ENCODE peak calls at places on chromosomes 1 and 21, in seven cellular contexts. One of them, this sample, is unnamed.
A peak's percentile ranks its signal among the peaks of the same experiment; 100 is the strongest.

GRCh38 chr1:89068291-89068690 is 3.3 kb upstream of the GBP1 start:
- DNase-seq in HepG2: no peak
- DNase-seq in HCT116: no peak
- DNase-seq in SK-N-SH: no peak
- DNase-seq in K562: no peak
- DNase-seq in H1: no peak
- DNase-seq in GM12878: no peak
- DNase-seq in this sample: peak; percentile 38

GRCh38 chr1:103459385-103459784 is 66.1 kb upstream of the RNPC3 start:
- DNase-seq in GM12878: no peak
- DNase-seq in H1: no peak
- DNase-seq in K562: no peak
- DNase-seq in HepG2: no peak
- DNase-seq in HCT116: no peak
- DNase-seq in SK-N-SH: no peak
- DNase-seq in this sample: no peak

GRCh38 chr1:52751589-52752306 is 25.5 kb downstream of the ZYG11B start:
- DNase-seq in SK-N-SH: no peak
- DNase-seq in HCT116: no peak
- DNase-seq in HepG2: no peak
- DNase-seq in GM12878: no peak
- DNase-seq in H1: no peak
- DNase-seq in K562: peak; percentile 65
- DNase-seq in this sample: no peak

GRCh38 chr1:22089787-22090186 is 37.3 kb downstream of the CDC42 start:
- DNase-seq in SK-N-SH: no peak
- DNase-seq in K562: no peak
- DNase-seq in HCT116: no peak
- DNase-seq in HepG2: no peak
- DNase-seq in GM12878: no peak
- DNase-seq in H1: no peak
- DNase-seq in this sample: no peak

GRCh38 chr1:6027591-6027990 is 18.1 kb upstream of the KCNAB2 start:
- DNase-seq in SK-N-SH: no peak
- DNase-seq in GM12878: no peak
- DNase-seq in K562: no peak
- DNase-seq in HCT116: no peak
- DNase-seq in H1: no peak
- DNase-seq in HepG2: no peak
- DNase-seq in this sample: no peak

GRCh38 chr1:170668301-170668789 is 4.4 kb downstream of the PRRX1 start:
- DNase-seq in H1: no peak
- DNase-seq in SK-N-SH: no peak
- DNase-seq in K562: no peak
- DNase-seq in GM12878: no peak
- DNase-seq in HepG2: no peak
- DNase-seq in HCT116: no peak
- DNase-seq in this sample: no peak

GRCh38 chr1:46461017-46461808 is 28.4 kb upstream of the DMBX1 start:
- DNase-seq in H1: no peak
- DNase-seq in K562: peak; percentile 64
- DNase-seq in HCT116: no peak
- DNase-seq in GM12878: no peak
- DNase-seq in HepG2: no peak
- DNase-seq in SK-N-SH: no peak
- DNase-seq in this sample: no peak

GRCh38 chr1:55808263-55808662 is 593.1 kb upstream of the USP24 start:
- DNase-seq in K562: no peak
- DNase-seq in HepG2: no peak
- DNase-seq in H1: no peak
- DNase-seq in SK-N-SH: no peak
- DNase-seq in GM12878: no peak
- DNase-seq in HCT116: no peak
- DNase-seq in this sample: no peak

GRCh38 chr1:79716481-79716880 is 710.0 kb upstream of the ADGRL4 start:
- DNase-seq in SK-N-SH: no peak
- DNase-seq in GM12878: no peak
- DNase-seq in HepG2: no peak
- DNase-seq in H1: no peak
- DNase-seq in HCT116: peak; percentile 6
- DNase-seq in K562: no peak
- DNase-seq in this sample: no peak

GRCh38 chr1:33360367-33360766 is 39.5 kb upstream of the A3GALT2 start:
- DNase-seq in GM12878: no peak
- DNase-seq in K562: no peak
- DNase-seq in HCT116: no peak
- DNase-seq in H1: no peak
- DNase-seq in SK-N-SH: no peak
- DNase-seq in HepG2: no peak
- DNase-seq in this sample: no peak

GRCh38 chr1:48817505-48818114 is 40.9 kb upstream of the BEND5 start:
- DNase-seq in HepG2: peak; percentile 18
- DNase-seq in SK-N-SH: peak; percentile 51
- DNase-seq in K562: peak; percentile 8
- DNase-seq in HCT116: peak; percentile 8
- DNase-seq in GM12878: no peak
- DNase-seq in H1: peak; percentile 31
- DNase-seq in this sample: peak; percentile 45

GRCh38 chr1:220409751-220410370 is 118.1 kb upstream of the MARK1 start:
- DNase-seq in H1: no peak
- DNase-seq in SK-N-SH: no peak
- DNase-seq in HCT116: no peak
- DNase-seq in HepG2: no peak
- DNase-seq in K562: no peak
- DNase-seq in GM12878: no peak
- DNase-seq in this sample: no peak
- TF ChIP-seq JUND in H1: no peak
- TF ChIP-seq JUND in SK-N-SH: no peak
- TF ChIP-seq JUND in HCT116: no peak
- TF ChIP-seq JUND in HepG2: no peak
- TF ChIP-seq JUND in K562: no peak
- TF ChIP-seq JUND in GM12878: no peak
- TF ChIP-seq JUND in this sample: no peak

GRCh38 chr1:47756411-47756810 is 240.8 kb downstream of the TRABD2B start:
- DNase-seq in GM12878: no peak
- DNase-seq in SK-N-SH: no peak
- DNase-seq in K562: no peak
- DNase-seq in HCT116: no peak
- DNase-seq in HepG2: no peak
- DNase-seq in H1: no peak
- DNase-seq in this sample: no peak
- TF ChIP-seq JUND in GM12878: no peak
- TF ChIP-seq JUND in SK-N-SH: no peak
- TF ChIP-seq JUND in K562: no peak
- TF ChIP-seq JUND in HCT116: no peak
- TF ChIP-seq JUND in HepG2: no peak
- TF ChIP-seq JUND in H1: no peak
- TF ChIP-seq JUND in this sample: no peak

GRCh38 chr1:178644308-178645120 is 80.5 kb upstream of the RALGPS2 start:
- DNase-seq in HepG2: peak; percentile 61
- DNase-seq in SK-N-SH: peak; percentile 55
- DNase-seq in K562: no peak
- DNase-seq in GM12878: no peak
- DNase-seq in HCT116: no peak
- DNase-seq in H1: no peak
- DNase-seq in this sample: no peak
- TF ChIP-seq JUND in HepG2: no peak
- TF ChIP-seq JUND in SK-N-SH: no peak
- TF ChIP-seq JUND in K562: no peak
- TF ChIP-seq JUND in GM12878: no peak
- TF ChIP-seq JUND in HCT116: no peak
- TF ChIP-seq JUND in H1: no peak
- TF ChIP-seq JUND in this sample: no peak

DNA sequence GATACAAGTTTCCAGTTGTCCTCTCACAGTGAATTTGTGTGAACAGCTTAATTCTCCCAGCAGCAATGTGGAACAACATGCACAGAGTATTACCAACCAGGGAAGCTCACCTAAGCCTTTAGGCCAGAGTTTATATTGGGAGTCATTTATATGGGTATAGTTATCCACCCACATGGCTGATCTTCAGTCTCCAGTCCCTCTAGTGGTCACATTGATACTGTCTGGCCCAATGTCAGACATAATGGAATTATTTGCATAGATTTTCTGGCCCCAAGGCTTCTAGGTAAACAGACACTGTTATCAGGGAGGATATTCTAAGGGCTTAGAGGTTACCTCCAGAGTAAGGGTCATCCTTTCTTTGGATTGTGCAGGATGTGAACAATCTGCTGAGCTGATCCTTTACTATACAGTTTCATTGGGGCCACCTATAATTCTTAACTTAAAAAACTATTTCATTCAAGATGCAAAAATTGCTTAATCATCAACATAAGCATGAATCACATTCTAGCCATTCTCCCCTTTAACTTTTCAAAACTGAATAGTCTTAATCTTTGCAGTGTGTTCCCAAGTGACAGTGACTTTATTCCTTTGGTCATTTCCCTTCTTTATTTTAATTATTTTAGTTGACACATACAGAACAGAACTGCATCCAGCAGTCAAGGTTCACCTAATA is 210.9 kb downstream of the LTN1 start:
- DNase-seq in HCT116: peak; percentile 6
- DNase-seq in H1: no peak
- DNase-seq in SK-N-SH: peak; percentile 37
- DNase-seq in K562: peak; percentile 21
- DNase-seq in HepG2: peak; percentile 4
- DNase-seq in GM12878: no peak
- DNase-seq in this sample: no peak
- TF ChIP-seq JUND in HCT116: no peak
- TF ChIP-seq JUND in H1: no peak
- TF ChIP-seq JUND in SK-N-SH: no peak
- TF ChIP-seq JUND in K562: no peak
- TF ChIP-seq JUND in HepG2: no peak
- TF ChIP-seq JUND in GM12878: no peak
- TF ChIP-seq JUND in this sample: no peak

GRCh38 chr1:53959664-53960250 is 13.6 kb downstream of the LRRC42 start:
- DNase-seq in K562: peak; percentile 45
- DNase-seq in SK-N-SH: peak; percentile 47
- DNase-seq in HCT116: no peak
- DNase-seq in GM12878: no peak
- DNase-seq in HepG2: peak; percentile 35
- DNase-seq in H1: no peak
- DNase-seq in this sample: no peak
- TF ChIP-seq JUND in K562: no peak
- TF ChIP-seq JUND in SK-N-SH: no peak
- TF ChIP-seq JUND in HCT116: no peak
- TF ChIP-seq JUND in GM12878: no peak
- TF ChIP-seq JUND in HepG2: no peak
- TF ChIP-seq JUND in H1: no peak
- TF ChIP-seq JUND in this sample: no peak

DNA sequence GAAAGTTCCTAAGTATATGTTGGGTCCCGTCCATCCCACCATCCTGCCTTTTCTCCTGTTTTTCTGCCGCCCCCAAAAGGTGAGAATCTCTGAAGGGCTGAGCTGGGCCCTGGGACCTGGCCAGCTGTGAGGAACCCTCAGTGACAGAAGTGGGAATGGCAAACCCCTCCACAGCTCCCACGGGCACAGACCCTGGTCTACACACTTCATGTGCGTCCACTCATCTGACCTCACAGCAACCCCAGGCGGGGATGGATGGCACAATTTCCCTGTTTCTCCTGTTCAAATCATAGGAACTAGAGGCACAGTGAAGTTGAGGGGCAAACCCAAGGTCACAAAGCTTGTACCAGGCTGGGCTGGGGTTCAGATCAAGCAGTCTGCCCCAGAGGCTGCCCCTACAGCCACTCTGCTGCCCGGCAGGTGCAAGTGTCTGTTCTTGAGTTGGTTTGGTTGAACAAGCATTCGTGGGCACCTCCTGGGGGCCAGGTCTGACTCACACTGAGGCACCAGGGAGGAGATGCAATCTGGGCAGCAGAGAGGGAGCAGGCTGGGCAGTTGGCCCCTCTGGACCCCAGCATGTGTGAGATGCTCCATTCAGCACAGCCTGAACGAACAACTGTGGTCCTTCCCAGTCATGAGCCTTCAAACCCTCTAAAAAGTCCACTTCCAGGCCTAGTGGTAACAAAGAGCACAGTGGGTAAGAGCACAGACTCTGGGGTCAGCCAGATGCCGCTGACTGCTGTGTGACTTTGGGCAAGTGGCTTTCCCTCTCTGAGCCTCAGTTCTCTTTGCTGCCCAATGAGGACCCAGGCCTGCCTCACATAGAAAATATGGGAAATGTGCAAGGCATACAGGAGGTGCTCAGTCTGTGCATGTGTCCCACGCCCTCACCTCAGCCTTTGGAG is 4.0 kb downstream of the EDN2 start:
- DNase-seq in H1: no peak
- DNase-seq in K562: no peak
- DNase-seq in HepG2: no peak
- DNase-seq in HCT116: no peak
- DNase-seq in GM12878: no peak
- DNase-seq in SK-N-SH: no peak
- DNase-seq in this sample: no peak
- TF ChIP-seq JUND in H1: no peak
- TF ChIP-seq JUND in K562: no peak
- TF ChIP-seq JUND in HepG2: no peak
- TF ChIP-seq JUND in HCT116: no peak
- TF ChIP-seq JUND in GM12878: no peak
- TF ChIP-seq JUND in SK-N-SH: no peak
- TF ChIP-seq JUND in this sample: no peak

DNA sequence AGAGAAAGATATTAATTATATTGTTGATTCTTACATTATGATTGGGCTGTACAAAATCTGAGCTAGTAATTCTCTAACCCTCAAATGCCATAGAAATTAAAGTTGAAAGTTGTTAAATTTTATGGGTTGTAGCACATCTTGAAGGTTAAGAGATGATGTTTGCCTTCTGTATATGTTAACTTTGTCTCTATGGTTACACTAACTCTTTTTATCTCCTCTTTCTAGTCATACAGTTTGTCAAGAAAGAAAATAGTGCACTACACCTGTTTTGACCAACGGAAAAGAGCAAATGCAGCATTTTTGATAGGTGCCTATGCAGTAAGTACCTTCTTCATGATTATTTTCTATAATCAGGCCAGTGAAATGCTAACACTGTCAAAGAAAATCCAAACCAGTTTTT is 38.2 kb downstream of the CDC14A start:
- DNase-seq in H1: no peak
- DNase-seq in SK-N-SH: no peak
- DNase-seq in K562: no peak
- DNase-seq in HepG2: no peak
- DNase-seq in HCT116: no peak
- DNase-seq in GM12878: no peak
- DNase-seq in this sample: no peak
- TF ChIP-seq JUND in H1: no peak
- TF ChIP-seq JUND in SK-N-SH: no peak
- TF ChIP-seq JUND in K562: no peak
- TF ChIP-seq JUND in HepG2: no peak
- TF ChIP-seq JUND in HCT116: no peak
- TF ChIP-seq JUND in GM12878: no peak
- TF ChIP-seq JUND in this sample: no peak

This sample was measured in T47D.